ENCODE peak calls at places on chromosomes 6 and 20, in five cellular contexts. One of them, this sample, is unnamed.

GRCh38 chr6:128600397-128600951 is 80.1 kb upstream of the PTPRK start:
- DNase-seq in fibroblast of lung: peak; percentile 93
- DNase-seq in psoas muscle: no peak
- DNase-seq in hepatocyte: peak; percentile 14
- DNase-seq in PC-9: peak; percentile 47
- DNase-seq in this sample: no peak

GRCh38 chr20:51712501-51713212 is 55.5 kb downstream of the ATP9A start:
- DNase-seq in fibroblast of lung: peak; percentile 51
- DNase-seq in psoas muscle: no peak
- DNase-seq in hepatocyte: peak; percentile 23
- DNase-seq in PC-9: no peak
- DNase-seq in this sample: no peak

GRCh38 chr6:5128351-5128750 is 43.2 kb downstream of the PPP1R3G start:
- DNase-seq in fibroblast of lung: no peak
- DNase-seq in psoas muscle: no peak
- DNase-seq in hepatocyte: no peak
- DNase-seq in PC-9: no peak
- DNase-seq in this sample: no peak

GRCh38 chr6:152975204-152975915 is 7.5 kb downstream of the FBXO5 start:
- DNase-seq in fibroblast of lung: peak; percentile 51
- DNase-seq in psoas muscle: no peak
- DNase-seq in hepatocyte: no peak
- DNase-seq in PC-9: no peak
- DNase-seq in this sample: no peak

GRCh38 chr6:44735631-44735963 is 348.1 kb downstream of the CDC5L start:
- DNase-seq in fibroblast of lung: no peak
- DNase-seq in psoas muscle: peak; percentile 47
- DNase-seq in hepatocyte: no peak
- DNase-seq in PC-9: peak; percentile 8
- DNase-seq in this sample: no peak

GRCh38 chr20:35652641-35653429 is 11.9 kb downstream of the CPNE1 start:
- DNase-seq in fibroblast of lung: no peak
- DNase-seq in psoas muscle: no peak
- DNase-seq in hepatocyte: no peak
- DNase-seq in PC-9: no peak
- DNase-seq in this sample: no peak

GRCh38 chr6:116019428-116019827 is 41.3 kb downstream of the FRK start:
- DNase-seq in fibroblast of lung: no peak
- DNase-seq in psoas muscle: no peak
- DNase-seq in hepatocyte: no peak
- DNase-seq in PC-9: no peak
- DNase-seq in this sample: no peak

GRCh38 chr6:21586760-21587181 is 6.8 kb upstream of the SOX4 start:
- DNase-seq in fibroblast of lung: no peak
- DNase-seq in psoas muscle: no peak
- DNase-seq in hepatocyte: no peak
- DNase-seq in PC-9: no peak
- DNase-seq in this sample: no peak

GRCh38 chr6:152669894-152670293 is 27.8 kb upstream of the MYCT1 start:
- DNase-seq in fibroblast of lung: peak; percentile 55
- DNase-seq in psoas muscle: no peak
- DNase-seq in hepatocyte: no peak
- DNase-seq in PC-9: no peak
- DNase-seq in this sample: no peak

GRCh38 chr6:155818698-155819097 is 363.1 kb upstream of the NOX3 start:
- DNase-seq in fibroblast of lung: no peak
- DNase-seq in psoas muscle: no peak
- DNase-seq in hepatocyte: no peak
- DNase-seq in PC-9: no peak
- DNase-seq in this sample: no peak

GRCh38 chr20:57317789-57318371 is 11.7 kb upstream of the SPO11 start:
- DNase-seq in fibroblast of lung: no peak
- DNase-seq in psoas muscle: no peak
- DNase-seq in hepatocyte: no peak
- DNase-seq in PC-9: peak; percentile 15
- DNase-seq in this sample: no peak

GRCh38 chr6:108363756-108364356 is 69.0 kb downstream of the AFG1L start:
- DNase-seq in fibroblast of lung: no peak
- DNase-seq in psoas muscle: no peak
- DNase-seq in hepatocyte: no peak
- DNase-seq in PC-9: no peak
- DNase-seq in this sample: no peak

GRCh38 chr6:80348263-80348662 is 241.8 kb downstream of the BCKDHB start:
- DNase-seq in fibroblast of lung: peak; percentile 20
- DNase-seq in psoas muscle: no peak
- DNase-seq in hepatocyte: no peak
- DNase-seq in PC-9: no peak
- DNase-seq in this sample: no peak

GRCh38 chr6:3962897-3963296 is 113.7 kb downstream of the FAM50B start:
- DNase-seq in fibroblast of lung: no peak
- DNase-seq in psoas muscle: no peak
- DNase-seq in hepatocyte: no peak
- DNase-seq in PC-9: no peak
- DNase-seq in this sample: no peak

GRCh38 chr20:22925613-22925983 is 109.5 kb upstream of the SSTR4 start:
- DNase-seq in fibroblast of lung: no peak
- DNase-seq in psoas muscle: no peak
- DNase-seq in hepatocyte: no peak
- DNase-seq in PC-9: no peak
- DNase-seq in this sample: no peak

GRCh38 chr6:161010418-161010817 is 18.8 kb downstream of the MAP3K4 start:
- DNase-seq in fibroblast of lung: peak; percentile 84
- DNase-seq in psoas muscle: no peak
- DNase-seq in hepatocyte: no peak
- DNase-seq in PC-9: no peak
- DNase-seq in this sample: no peak

GRCh38 chr6:113645576-113645970 is 211.6 kb upstream of the MARCKS start:
- DNase-seq in fibroblast of lung: peak; percentile 41
- DNase-seq in psoas muscle: no peak
- DNase-seq in hepatocyte: peak; percentile 77
- DNase-seq in PC-9: peak; percentile 36
- DNase-seq in this sample: no peak

GRCh38 chr6:164859791-164860190 is 449.6 kb downstream of the C6orf118 start:
- DNase-seq in fibroblast of lung: no peak
- DNase-seq in psoas muscle: no peak
- DNase-seq in hepatocyte: no peak
- DNase-seq in PC-9: no peak
- DNase-seq in this sample: no peak

GRCh38 chr6:158900614-158901312 is 81.6 kb upstream of the EZR start:
- DNase-seq in fibroblast of lung: no peak
- DNase-seq in psoas muscle: no peak
- DNase-seq in hepatocyte: no peak
- DNase-seq in PC-9: no peak
- DNase-seq in this sample: no peak

GRCh38 chr6:15818044-15818443 is 155.2 kb upstream of the DTNBP1 start:
- DNase-seq in fibroblast of lung: no peak
- DNase-seq in psoas muscle: no peak
- DNase-seq in hepatocyte: no peak
- DNase-seq in PC-9: no peak
- DNase-seq in this sample: no peak

GRCh38 chr20:57619053-57619831 is 984 bp downstream of the ZBP1 start:
- DNase-seq in fibroblast of lung: no peak
- DNase-seq in psoas muscle: peak; percentile 75
- DNase-seq in hepatocyte: no peak
- DNase-seq in PC-9: no peak
- DNase-seq in this sample: no peak

GRCh38 chr6:160986831-160987230 is 4.7 kb upstream of the MAP3K4 start:
- DNase-seq in fibroblast of lung: no peak
- DNase-seq in psoas muscle: no peak
- DNase-seq in hepatocyte: no peak
- DNase-seq in PC-9: no peak
- DNase-seq in this sample: no peak

GRCh38 chr6:157533397-157533814 is 152.4 kb downstream of the ZDHHC14 start:
- DNase-seq in fibroblast of lung: no peak
- DNase-seq in psoas muscle: no peak
- DNase-seq in hepatocyte: no peak
- DNase-seq in PC-9: no peak
- DNase-seq in this sample: no peak

GRCh38 chr6:15447546-15448232 is 201.8 kb downstream of the JARID2 start:
- DNase-seq in fibroblast of lung: no peak
- DNase-seq in psoas muscle: no peak
- DNase-seq in hepatocyte: no peak
- DNase-seq in PC-9: no peak
- DNase-seq in this sample: no peak

GRCh38 chr6:162099685-162100084 is 627.9 kb downstream of the PRKN start:
- DNase-seq in fibroblast of lung: peak; percentile 92
- DNase-seq in psoas muscle: no peak
- DNase-seq in hepatocyte: peak; percentile 15
- DNase-seq in PC-9: no peak
- DNase-seq in this sample: no peak

GRCh38 chr6:85412926-85413325 is 37.0 kb upstream of the NT5E start:
- DNase-seq in fibroblast of lung: no peak
- DNase-seq in psoas muscle: no peak
- DNase-seq in hepatocyte: no peak
- DNase-seq in PC-9: no peak
- DNase-seq in this sample: no peak

GRCh38 chr6:141464490-141464889 is 668.2 kb upstream of the GJE1 start:
- DNase-seq in fibroblast of lung: peak; percentile 53
- DNase-seq in psoas muscle: no peak
- DNase-seq in hepatocyte: peak; percentile 28
- DNase-seq in PC-9: no peak
- DNase-seq in this sample: no peak

GRCh38 chr20:23152308-23152892 is 66.3 kb upstream of the CD93 start:
- DNase-seq in fibroblast of lung: peak; percentile 87
- DNase-seq in psoas muscle: peak; percentile 95
- DNase-seq in hepatocyte: peak; percentile 87
- DNase-seq in PC-9: no peak
- DNase-seq in this sample: peak; percentile 98

GRCh38 chr6:43608783-43609182 is 20.3 kb downstream of the GTPBP2 start:
- DNase-seq in fibroblast of lung: no peak
- DNase-seq in psoas muscle: no peak
- DNase-seq in hepatocyte: no peak
- DNase-seq in PC-9: no peak
- DNase-seq in this sample: no peak

GRCh38 chr20:58871533-58872102 is 19.1 kb downstream of the GNAS start:
- DNase-seq in fibroblast of lung: no peak
- DNase-seq in psoas muscle: no peak
- DNase-seq in hepatocyte: no peak
- DNase-seq in PC-9: peak; percentile 16
- DNase-seq in this sample: no peak

GRCh38 chr20:58870293-58871014 is 17.9 kb downstream of the GNAS start:
- DNase-seq in fibroblast of lung: peak; percentile 64
- DNase-seq in psoas muscle: peak; percentile 81
- DNase-seq in hepatocyte: peak; percentile 83
- DNase-seq in PC-9: peak; percentile 69
- DNase-seq in this sample: peak; percentile 77

GRCh38 chr20:58867211-58867610 is 14.7 kb downstream of the GNAS start:
- DNase-seq in fibroblast of lung: no peak
- DNase-seq in psoas muscle: no peak
- DNase-seq in hepatocyte: no peak
- DNase-seq in PC-9: no peak
- DNase-seq in this sample: no peak

GRCh38 chr20:58868795-58869194 is 16.3 kb downstream of the GNAS start:
- DNase-seq in fibroblast of lung: peak; percentile 28
- DNase-seq in psoas muscle: peak; percentile 47
- DNase-seq in hepatocyte: peak; percentile 50
- DNase-seq in PC-9: no peak
- DNase-seq in this sample: no peak

DNA sequence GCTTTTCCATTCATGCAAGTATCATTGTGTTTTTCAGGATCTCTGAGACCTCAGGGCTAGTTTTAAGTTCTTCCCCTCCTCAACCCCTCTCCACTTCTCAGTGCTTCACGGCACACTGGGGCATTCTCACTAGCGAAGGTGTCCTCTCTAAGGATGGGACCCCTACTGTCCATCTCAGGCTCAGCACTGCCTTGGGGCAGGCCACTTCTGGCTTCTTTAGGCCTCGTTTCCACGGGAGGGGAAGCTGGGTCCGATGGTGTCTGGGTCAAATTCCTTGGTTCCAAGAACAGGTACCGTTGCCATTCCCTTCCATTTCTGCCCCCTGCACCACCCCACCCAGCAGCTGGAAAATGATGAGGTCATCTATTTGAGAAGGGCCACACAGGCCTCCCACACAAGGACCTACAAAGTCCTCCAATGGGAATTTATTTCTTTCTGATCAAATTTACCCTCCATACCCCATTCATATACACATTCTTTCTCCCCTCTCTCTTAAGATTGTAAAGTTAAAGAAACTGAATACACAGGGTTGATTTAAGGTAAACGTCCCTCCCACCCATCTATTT is 17.2 kb downstream of the GNAS start:
- DNase-seq in fibroblast of lung: no peak
- DNase-seq in psoas muscle: no peak
- DNase-seq in hepatocyte: no peak
- DNase-seq in PC-9: no peak
- DNase-seq in this sample: no peak
- H3K4me1 ChIP-seq in fibroblast of lung: no peaks in the 10 kb centered on the region
- H3K4me1 ChIP-seq in psoas muscle: no peaks in the 10 kb centered on the region
- H3K4me1 ChIP-seq in hepatocyte: peaks cover 2% of the 10 kb centered on the region
- H3K4me1 ChIP-seq in PC-9: no peaks in the 10 kb centered on the region
- H3K4me1 ChIP-seq in this sample: no peaks in the 10 kb centered on the region

DNA sequence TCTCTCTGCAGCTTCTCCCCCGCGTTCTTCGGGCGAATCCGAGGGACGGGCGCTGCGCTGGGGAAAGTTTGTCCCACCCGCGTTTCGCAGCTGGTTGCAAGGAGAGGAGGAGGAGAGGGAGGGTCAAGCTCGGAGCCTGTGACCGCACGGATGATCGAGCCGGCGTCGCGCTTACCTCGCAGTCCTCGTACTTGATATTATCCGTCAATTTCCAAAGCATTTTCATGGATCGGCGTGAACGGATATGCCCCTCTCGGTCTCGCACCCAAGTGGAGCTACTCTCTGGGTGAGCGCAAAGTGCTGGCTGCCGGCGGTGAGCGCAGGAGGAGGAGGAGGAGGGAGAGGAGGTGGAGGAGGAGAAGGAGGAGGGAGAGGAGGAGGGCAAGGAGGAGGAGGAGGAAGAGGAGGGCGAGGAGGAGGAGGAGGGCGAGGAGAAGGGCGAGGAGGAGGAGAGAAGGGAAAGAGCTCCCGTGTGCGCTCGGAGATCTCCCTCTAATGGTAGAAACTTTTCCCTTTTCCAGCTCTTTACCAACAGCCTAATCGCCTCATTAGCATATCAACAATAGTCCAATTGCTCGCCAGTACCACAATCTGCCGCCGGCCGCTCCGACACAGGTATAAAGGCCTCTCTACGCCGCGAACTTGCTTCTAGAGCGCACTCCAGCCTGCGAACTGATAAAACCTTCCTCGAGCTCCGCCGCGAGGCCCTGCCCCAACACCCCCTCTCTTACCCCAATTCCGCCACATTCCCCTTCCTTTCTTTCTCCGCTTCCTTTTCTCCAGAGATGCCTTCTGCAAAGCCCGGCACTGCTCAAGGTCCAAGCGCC is at the start of gene TFAP2A:
- DNase-seq in fibroblast of lung: no peak
- DNase-seq in psoas muscle: peak; percentile 35
- DNase-seq in hepatocyte: peak; percentile 63
- DNase-seq in PC-9: peak; percentile 55
- DNase-seq in this sample: no peak
- TF ChIP-seq CTCF in fibroblast of lung: no peak
- TF ChIP-seq CTCF in psoas muscle: no peak
- TF ChIP-seq CTCF in hepatocyte: peak; percentile 38
- TF ChIP-seq CTCF in PC-9: peak; percentile 34
- TF ChIP-seq CTCF in this sample: no peak

GRCh38 chr6:111487656-111488055 is 4.6 kb upstream of the REV3L start:
- DNase-seq in fibroblast of lung: peak; percentile 73
- DNase-seq in psoas muscle: no peak
- DNase-seq in hepatocyte: no peak
- DNase-seq in PC-9: no peak
- DNase-seq in this sample: no peak
- H3K4me1 ChIP-seq in fibroblast of lung: no peaks in the 10 kb centered on the region
- H3K4me1 ChIP-seq in psoas muscle: peaks cover 19% of the 10 kb centered on the region
- H3K4me1 ChIP-seq in hepatocyte: peaks cover 10% of the 10 kb centered on the region
- H3K4me1 ChIP-seq in PC-9: peaks cover 14% of the 10 kb centered on the region
- H3K4me1 ChIP-seq in this sample: peaks cover 12% of the 10 kb centered on the region

GRCh38 chr6:125631165-125631564 is 118.3 kb upstream of the HEY2 start:
- DNase-seq in fibroblast of lung: no peak
- DNase-seq in psoas muscle: no peak
- DNase-seq in hepatocyte: no peak
- DNase-seq in PC-9: no peak
- DNase-seq in this sample: no peak
- TF ChIP-seq CTCF in fibroblast of lung: no peak
- TF ChIP-seq CTCF in psoas muscle: no peak
- TF ChIP-seq CTCF in hepatocyte: no peak
- TF ChIP-seq CTCF in PC-9: no peak
- TF ChIP-seq CTCF in this sample: no peak